ENCODE peak calls at places on chromosomes 12 and 14, in five cellular contexts. D is colonic mucosa, K is aorta, I is ovary, T is endothelial cell of umbilical vein. R is an unnamed sample.

GRCh38 chr14:68961781-68962584 is 17.1 kb downstream of the ACTN1 start:
- DNase-seq in D (no peak), T (peak; percentile 44), K (peak; percentile 78), I (no peak), R (no peak)

GRCh38 chr14:34699873-34700621 is 14.3 kb downstream of the CFL2 start:
- DNase-seq in D (no peak), T (peak; percentile 93), I (no peak), K (no peak), R (no peak)

GRCh38 chr12:124027753-124028559 is 54.9 kb downstream of the ZNF664 start:
- DNase-seq in K (no peak), I (no peak), D (no peak), T (no peak), R (no peak)

GRCh38 chr14:36198378-36198777 is 21.9 kb upstream of the PTCSC3 start:
- DNase-seq in I (no peak), K (no peak), T (no peak), D (no peak), R (no peak)

GRCh38 chr14:51845811-51846210 is 14.6 kb upstream of the GNG2 start:
- DNase-seq in K (no peak), T (no peak), D (no peak), I (no peak), R (no peak)

GRCh38 chr14:50067723-50068495 is 48.5 kb downstream of the VCPKMT start:
- DNase-seq in I (no peak), D (peak; percentile 63), K (no peak), T (peak; percentile 38), R (no peak)

GRCh38 chr12:109800536-109800935 is 32.7 kb downstream of the TRPV4 start:
- DNase-seq in I (no peak), T (no peak), D (no peak), K (no peak), R (no peak)

GRCh38 chr12:85504164-85504563 is 224.1 kb downstream of the ALX1 start:
- DNase-seq in K (no peak), I (no peak), T (no peak), D (no peak), R (no peak)

GRCh38 chr14:75568791-75569190 is 9.6 kb upstream of the FLVCR2 start:
- DNase-seq in D (no peak), T (no peak), I (no peak), K (no peak), R (no peak)

GRCh38 chr12:111428728-111429175 is 23.0 kb downstream of the SH2B3 start:
- DNase-seq in T (peak; percentile 73), I (no peak), K (peak; percentile 83), D (peak; percentile 89), R (peak; percentile 71)

GRCh38 chr14:49892301-49892635 is 614 bp upstream of the ARF6 start:
- DNase-seq in I (no peak), K (no peak), T (peak; percentile 83), D (peak; percentile 74), R (peak; percentile 65)

GRCh38 chr14:55847766-55848165 is 267.8 kb downstream of the KTN1 start:
- DNase-seq in D (no peak), K (no peak), I (no peak), T (no peak), R (no peak)

GRCh38 chr12:47950856-47951468 is 12.4 kb upstream of the TMEM106C start:
- DNase-seq in D (no peak), T (no peak), K (no peak), I (no peak), R (no peak)

GRCh38 chr14:65462411-65462810 is 49.9 kb downstream of the FUT8 start:
- DNase-seq in I (no peak), T (no peak), D (no peak), K (no peak), R (no peak)

GRCh38 chr12:613996-614726 is 49.1 kb downstream of the NINJ2 start:
- DNase-seq in K (peak; percentile 65), T (peak; percentile 45), D (no peak), I (no peak), R (no peak)

GRCh38 chr12:87082756-87083155 is 826.6 kb upstream of the MGAT4C start:
- DNase-seq in I (no peak), T (no peak), D (no peak), K (no peak), R (no peak)

DNA sequence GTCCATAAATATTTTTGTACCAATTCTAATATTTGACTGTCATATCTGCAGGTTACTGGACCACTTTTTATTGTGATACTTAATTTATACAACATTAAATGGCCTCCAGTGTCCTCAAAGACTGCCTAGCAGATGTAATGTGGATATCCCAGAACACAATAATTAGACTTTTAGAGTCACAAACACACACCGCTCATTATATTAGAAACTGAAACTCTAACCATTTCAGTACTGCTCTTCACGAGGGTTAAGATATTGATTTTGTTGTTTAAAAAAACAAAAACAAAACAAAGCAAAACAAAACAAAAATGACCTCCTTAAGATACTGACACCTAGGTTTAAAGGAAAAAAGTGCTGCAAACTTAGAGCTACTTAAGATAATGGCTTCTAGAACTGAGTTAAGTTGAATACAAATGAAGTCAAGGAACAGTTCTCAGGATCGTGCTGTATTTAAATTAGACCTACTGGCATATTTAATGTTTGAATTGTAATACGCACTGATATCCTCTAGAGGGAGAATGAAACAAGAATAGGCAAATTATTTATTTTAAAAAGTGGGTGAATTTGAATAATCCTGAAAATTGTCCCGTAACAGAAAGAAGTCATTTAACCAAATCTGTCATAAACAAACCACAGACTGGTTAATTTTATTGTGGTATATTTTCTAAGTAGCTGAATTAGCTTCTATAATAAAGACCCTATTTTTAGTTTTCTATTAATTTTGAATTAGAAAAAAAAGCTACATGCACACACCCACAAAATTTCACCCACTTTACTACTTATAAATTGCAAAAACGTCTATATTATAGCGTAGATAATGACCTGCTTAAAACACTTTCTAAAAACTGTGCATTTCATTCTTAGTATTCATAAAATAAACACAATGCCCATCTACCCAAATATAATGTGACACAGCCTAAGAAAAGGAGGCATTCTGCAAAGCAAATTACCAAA is 395.2 kb upstream of the DCN start:
- DNase-seq in T (peak; percentile 61), I (no peak), D (no peak), K (no peak), R (no peak)
- H3K27ac ChIP-seq in T (no peak overlapping the region), I (no peak overlapping the region), D (no peak overlapping the region), K (no peak overlapping the region), R (no peak overlapping the region)

GRCh38 chr12:131909596-131910219 is 15.3 kb downstream of the ULK1 start:
- DNase-seq in T (no peak), K (peak; percentile 41), I (no peak), D (no peak), R (no peak)

GRCh38 chr12:131908716-131909595 is 14.5 kb downstream of the ULK1 start:
- DNase-seq in I (no peak), D (no peak), K (peak; percentile 45), T (no peak), R (no peak)

GRCh38 chr12:131905640-131906091 is 11.2 kb downstream of the ULK1 start:
- DNase-seq in K (no peak), I (no peak), D (no peak), T (no peak), R (no peak)

GRCh38 chr12:131908082-131908715 is 13.8 kb downstream of the ULK1 start:
- DNase-seq in D (no peak), T (no peak), I (no peak), K (peak; percentile 42), R (no peak)

DNA sequence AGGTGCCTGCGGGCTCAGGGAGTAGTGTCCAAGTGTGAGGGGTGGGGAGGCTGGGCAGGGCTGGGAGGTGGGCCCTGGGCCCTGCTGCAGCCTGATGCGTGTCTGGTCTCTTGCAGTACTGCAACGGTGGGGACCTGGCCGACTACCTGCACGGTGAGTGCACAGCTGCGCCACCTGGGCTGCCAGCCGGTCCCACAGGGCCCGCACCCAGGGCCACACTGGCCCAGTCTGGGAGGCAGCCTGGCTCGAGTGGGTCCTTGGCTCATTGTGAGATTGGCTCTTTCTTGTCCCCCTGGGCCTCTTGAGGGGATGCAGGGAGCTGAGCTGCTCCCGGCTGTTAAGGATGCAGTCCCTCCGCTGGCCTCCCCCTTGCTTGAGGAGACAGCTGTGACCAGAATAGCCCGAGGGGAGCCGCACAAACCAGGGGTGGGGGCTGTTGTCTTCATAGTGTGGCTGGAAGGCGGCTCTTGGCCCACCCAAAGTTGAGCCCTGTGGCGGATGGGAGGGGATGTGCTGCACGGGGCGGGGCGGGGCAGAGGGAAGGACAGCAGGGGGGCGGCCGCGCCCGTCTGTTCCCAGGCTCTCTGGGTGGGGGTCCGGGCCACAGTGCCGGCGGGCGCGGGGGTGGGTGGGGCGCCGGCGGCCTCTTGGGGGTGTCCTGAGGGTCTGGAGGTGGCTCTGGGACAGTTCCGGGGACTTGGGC is 13.1 kb downstream of the ULK1 start:
- DNase-seq in K (no peak), I (no peak), D (no peak), T (no peak), R (no peak)
- H3K27ac ChIP-seq in K (no peak overlapping the region), I (no peak overlapping the region), D (no peak overlapping the region), T (no peak overlapping the region), R (no peak overlapping the region)

DNA sequence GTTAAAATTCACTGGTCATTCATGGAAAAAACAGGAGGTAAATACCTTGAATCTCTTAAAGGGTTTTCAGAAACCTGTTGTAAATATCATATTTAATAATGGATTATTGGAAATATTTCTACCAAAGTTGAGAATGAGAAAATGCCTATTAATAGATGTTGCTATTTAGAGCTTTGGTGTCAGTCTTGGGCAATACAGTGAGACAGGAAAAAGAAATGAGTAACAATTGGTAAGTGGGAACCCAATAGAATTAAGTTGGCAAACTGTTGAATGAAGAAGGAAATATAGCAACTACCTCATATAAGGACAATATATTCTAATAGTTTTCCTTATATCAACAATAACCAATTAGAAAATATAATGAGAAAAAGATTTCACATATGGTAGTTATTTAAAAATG is 78.0 kb downstream of the ATF7IP start:
- DNase-seq in T (peak; percentile 41), I (no peak), K (no peak), D (no peak), R (no peak)
- H3K27ac ChIP-seq in T (no peak overlapping the region), I (no peak overlapping the region), K (no peak overlapping the region), D (no peak overlapping the region), R (no peak overlapping the region)

DNA sequence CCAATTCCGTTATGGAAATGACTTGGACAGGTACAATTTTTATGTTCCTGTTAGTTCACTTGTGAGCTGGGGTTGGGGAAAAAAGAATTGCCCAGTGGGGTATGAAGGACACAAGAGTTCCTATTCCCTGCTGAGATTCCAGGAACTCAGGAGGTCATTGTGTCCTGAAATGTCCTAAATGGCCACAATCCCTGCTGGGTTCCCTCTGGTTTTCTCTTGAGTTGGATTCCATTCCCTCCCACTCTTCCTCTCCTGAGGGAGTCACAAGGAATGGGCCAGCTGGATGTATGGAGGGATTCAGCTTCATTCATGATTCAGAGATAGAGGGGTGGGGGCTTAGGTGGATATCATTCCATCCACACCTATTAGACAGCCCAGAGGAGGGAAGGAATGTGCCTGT is 34.5 kb upstream of the DCD start:
- DNase-seq in I (no peak), K (no peak), T (no peak), D (no peak), R (no peak)
- H3K27ac ChIP-seq in I (no peak overlapping the region), K (no peak overlapping the region), T (no peak overlapping the region), D (no peak overlapping the region), R (no peak overlapping the region)

GRCh38 chr12:52009081-52009751 is 2.5 kb downstream of the TAMALIN start:
- DNase-seq in K (peak; percentile 30), I (peak; percentile 54), T (peak; percentile 46), D (no peak), R (no peak)
- H3K27ac ChIP-seq in K (no peak overlapping the region), I (peak overlapping the region; percentile 98), T (peak overlapping the region; percentile 78), D (peak overlapping the region; percentile 60), R (peak overlapping the region; percentile 89)